ENCODE peak calls at places on chromosomes 13 and 19, in eight cellular contexts. D, V, Z, J, T, W, B and I are unnamed samples.

GRCh38 chr13:42906257-42906656 is 85.8 kb downstream of the EPSTI1 start:
- DNase-seq in T (no peak), Z (no peak), D (no peak), W (no peak), V (no peak), J (no peak), B (no peak), I (no peak)

GRCh38 chr13:108915095-108915633 is 285.8 kb downstream of the MYO16 start:
- DNase-seq in J (no peak), B (peak), V (no peak), W (peak), T (no peak), Z (peak), D (peak), I (no peak)

GRCh38 chr19:42149447-42150202 is 17.4 kb upstream of the POU2F2 start:
- DNase-seq in T (no peak), D (no peak), V (no peak), Z (no peak), J (no peak), B (no peak), W (no peak), I (no peak)

GRCh38 chr19:35414442-35414841 is 33.6 kb upstream of the FFAR2 start:
- DNase-seq in J (no peak), B (no peak), Z (no peak), W (no peak), T (no peak), D (no peak), V (no peak), I (no peak)

GRCh38 chr13:98658131-98658530 is 81.2 kb upstream of the STK24 start:
- DNase-seq in W (peak), B (no peak), V (no peak), J (no peak), T (no peak), D (no peak), Z (no peak), I (no peak)

GRCh38 chr13:99256709-99257108 is 1.5 kb downstream of the GPR18 start:
- DNase-seq in Z (no peak), J (no peak), D (peak), W (peak), B (no peak), V (no peak), T (no peak), I (no peak)

GRCh38 chr19:10290439-10290875 is 705 bp downstream of the ICAM5 start:
- DNase-seq in Z (no peak), V (no peak), D (no peak), J (no peak), T (no peak), B (no peak), W (no peak), I (no peak)

GRCh38 chr19:8251025-8251472 is 41.9 kb downstream of the CERS4 start:
- DNase-seq in D (peak), V (peak), J (no peak), B (peak), T (peak), W (peak), Z (no peak), I (peak)

DNA sequence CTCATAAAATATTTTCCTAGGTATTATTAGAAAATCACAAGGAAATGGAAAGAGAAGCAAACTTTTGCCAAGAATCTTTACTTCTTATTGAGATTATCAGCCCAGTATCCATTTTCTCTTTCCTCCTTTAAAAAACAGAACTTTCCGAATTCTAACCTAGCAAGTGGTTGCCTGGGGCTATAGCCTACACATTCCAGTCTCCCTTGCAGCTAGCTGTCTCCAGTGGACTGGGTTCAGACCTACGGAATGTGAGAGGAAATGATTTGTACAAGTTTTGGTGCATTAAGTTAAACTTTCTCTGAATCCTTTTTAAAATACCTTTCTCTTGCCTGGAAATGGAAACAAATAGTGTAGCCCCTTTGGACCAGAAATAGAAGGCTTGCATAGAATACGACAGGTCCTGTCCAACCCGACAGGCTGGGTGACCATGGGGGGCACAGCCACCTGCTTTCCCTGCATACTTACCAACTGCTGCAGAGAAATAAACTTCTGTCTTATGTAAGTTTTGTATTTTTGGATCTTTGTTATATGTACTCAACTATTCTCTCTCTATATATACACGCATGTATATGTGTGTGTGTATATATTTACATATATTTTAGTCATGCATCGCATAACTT is 185.9 kb downstream of the NALCN start:
- DNase-seq in Z (no peak), W (no peak), J (no peak), B (no peak), V (no peak), D (no peak), T (no peak), I (no peak)
- H3K4me3 ChIP-seq in Z (no peak), W (no peak), J (no peak), B (no peak), V (no peak), D (no peak), T (no peak), I (no peak)

GRCh38 chr19:6945733-6946132 is 58.4 kb downstream of the ADGRE1 start:
- DNase-seq in D (no peak), V (no peak), B (no peak), Z (no peak), W (no peak), T (no peak), J (no peak), I (no peak)
- H3K4me3 ChIP-seq in D (no peak), V (no peak), B (no peak), Z (no peak), W (no peak), T (no peak), J (no peak), I (no peak)

GRCh38 chr13:40970803-40971202 is 48.3 kb downstream of the ELF1 start:
- DNase-seq in Z (no peak), J (no peak), V (no peak), T (no peak), D (no peak), B (no peak), W (no peak), I (no peak)
- H3K4me3 ChIP-seq in Z (no peak), J (no peak), V (no peak), T (no peak), D (no peak), B (no peak), W (no peak), I (no peak)

GRCh38 chr19:3179739-3180293 is 1.2 kb downstream of the S1PR4 start:
- DNase-seq in T (no peak), J (no peak), W (no peak), D (no peak), V (no peak), Z (no peak), B (no peak), I (no peak)
- H3K4me3 ChIP-seq in T (no peak), J (peak), W (no peak), D (no peak), V (peak), Z (no peak), B (no peak), I (no peak)

DNA sequence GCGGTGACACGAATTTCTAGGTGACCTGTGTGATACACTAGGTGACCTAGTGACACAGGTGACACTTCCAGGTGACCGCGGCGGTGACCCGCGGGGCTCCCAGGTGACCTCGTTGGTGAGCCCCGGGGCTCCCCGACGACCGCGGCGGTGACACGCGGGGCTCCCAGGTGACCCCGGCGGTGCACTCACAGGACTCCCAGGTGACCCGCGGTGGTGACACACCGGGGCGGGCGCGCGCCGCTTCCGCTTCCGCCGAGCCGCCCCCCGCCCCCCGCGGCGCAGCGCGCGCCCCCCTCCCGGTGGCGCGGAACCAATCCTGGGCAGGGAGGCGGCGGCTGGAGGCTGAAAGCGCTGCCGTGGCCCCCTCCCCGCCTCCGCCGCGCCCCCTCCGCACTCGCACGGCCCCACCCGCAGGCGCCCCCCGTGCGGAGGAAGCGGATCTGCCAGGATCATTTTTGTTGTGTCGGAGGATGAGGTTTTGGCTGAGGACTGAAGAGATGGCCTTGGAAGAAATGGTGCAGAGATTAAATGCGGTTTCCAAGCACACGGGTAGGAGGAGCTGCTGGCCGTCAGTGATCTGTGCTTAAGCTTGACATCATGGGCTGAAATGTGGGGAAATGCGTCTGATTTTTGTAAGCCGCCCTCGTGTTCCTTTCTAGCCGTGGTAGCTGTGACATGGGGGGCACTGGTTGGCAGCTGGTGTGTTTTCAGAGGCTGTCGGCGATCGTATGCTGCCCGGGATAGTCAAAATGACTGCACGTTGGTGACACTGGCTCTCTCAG is at the start of gene MCF2L:
- DNase-seq in J (peak), T (peak), B (no peak), V (no peak), W (peak), Z (no peak), D (peak), I (no peak)
- H3K4me3 ChIP-seq in J (peak), T (peak), B (peak), V (peak), W (no peak), Z (no peak), D (no peak), I (no peak)

DNA sequence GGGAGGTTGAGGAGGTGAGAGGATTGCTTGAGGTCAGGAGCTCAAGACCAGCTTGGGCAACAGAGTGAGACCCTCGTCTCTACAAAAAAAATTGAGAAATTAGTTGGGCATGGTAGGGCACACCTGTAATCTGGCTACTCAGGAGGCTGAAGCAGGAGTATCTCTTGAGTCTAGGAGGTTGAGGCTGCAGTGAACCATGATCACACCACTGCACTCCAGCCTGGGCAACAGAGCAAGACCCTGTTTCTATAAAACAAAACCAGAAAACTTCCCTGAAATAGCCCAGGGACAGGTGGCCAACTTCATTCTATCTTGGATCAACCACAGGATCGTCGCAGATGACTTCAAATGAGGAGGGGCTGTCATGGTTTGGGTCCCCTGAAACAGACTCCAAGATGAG is 28.7 kb downstream of the COLGALT1 start:
- DNase-seq in V (no peak), W (no peak), B (no peak), T (no peak), D (no peak), Z (no peak), J (no peak), I (no peak)
- H3K4me3 ChIP-seq in V (no peak), W (no peak), B (no peak), T (no peak), D (no peak), Z (no peak), J (no peak), I (no peak)

GRCh38 chr13:24685314-24685713 is 5.1 kb downstream of the ATP12A start:
- DNase-seq in Z (no peak), T (no peak), W (no peak), V (no peak), D (no peak), J (no peak), B (no peak), I (no peak)
- H3K4me3 ChIP-seq in Z (no peak), T (no peak), W (no peak), V (no peak), D (no peak), J (no peak), B (no peak), I (no peak)

GRCh38 chr19:40464059-40465024 is 1.2 kb downstream of the BLVRB start:
- DNase-seq in W (peak), T (peak), B (peak), J (peak), Z (peak), V (peak), D (peak), I (peak)
- H3K4me3 ChIP-seq in W (peak), T (peak), B (peak), J (no peak), Z (no peak), V (peak), D (peak), I (peak)

DNA sequence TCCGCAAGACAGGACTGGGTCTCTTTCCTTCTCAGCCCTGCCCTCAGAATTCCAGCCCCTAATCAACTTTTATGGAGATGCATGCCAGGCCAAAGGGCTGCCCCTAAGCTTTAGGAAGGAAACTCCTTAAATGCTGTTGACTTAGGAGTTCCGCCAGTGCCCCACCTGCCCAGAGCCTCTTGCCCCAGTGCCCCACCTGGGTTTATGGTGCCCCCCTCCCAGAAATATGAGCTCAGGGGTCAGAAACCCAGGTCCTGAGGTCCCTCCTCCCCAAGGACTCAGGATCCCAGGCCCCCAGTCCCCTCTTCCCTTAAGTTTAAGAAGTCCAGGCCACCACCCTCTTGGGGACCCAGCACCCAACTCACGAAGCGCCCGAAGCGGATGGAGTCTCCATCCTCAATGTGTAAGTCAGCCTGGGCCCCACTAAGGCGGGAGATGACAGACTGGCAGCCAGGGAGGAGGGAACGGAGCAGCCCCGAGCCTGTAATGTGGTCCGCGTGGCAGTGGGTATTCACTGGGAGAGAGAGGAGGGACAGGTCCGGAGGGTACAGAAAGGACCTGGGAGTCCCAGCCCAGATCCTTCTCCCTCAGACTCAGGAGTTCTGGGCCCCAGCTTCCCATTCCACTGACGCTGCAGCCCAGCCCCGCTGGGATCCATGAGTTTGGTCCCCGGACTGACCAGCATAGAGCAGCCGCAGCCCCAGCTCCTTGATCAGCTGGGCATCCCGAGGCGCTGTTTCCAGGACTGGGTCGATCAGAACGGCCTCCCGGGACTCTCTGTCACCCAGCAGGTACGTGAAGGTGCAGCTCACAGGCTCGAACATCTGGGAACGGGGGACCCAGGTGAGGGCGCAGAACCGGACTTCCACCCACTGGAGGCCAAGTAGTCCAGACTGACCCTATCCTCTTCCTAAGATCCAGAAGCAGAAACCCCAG is 897 bp downstream of the ETHE1 start:
- DNase-seq in V (peak), B (no peak), Z (peak), T (peak), J (no peak), D (no peak), W (no peak), I (no peak)
- H3K4me3 ChIP-seq in V (peak), B (peak), Z (peak), T (peak), J (peak), D (peak), W (peak), I (peak)

GRCh38 chr19:45882652-45883585 is 3.0 kb downstream of the IRF2BP1 start:
- DNase-seq in W (peak), D (peak), Z (peak), V (peak), T (peak), B (peak), J (peak), I (peak)
- H3K4me3 ChIP-seq in W (no peak), D (peak), Z (no peak), V (peak), T (peak), B (no peak), J (no peak), I (no peak)